ENCODE peak calls at places on chromosome 3, in eight cellular contexts. W, U, D, L, P, B, Z and N are unnamed samples.

GRCh38 chr3:189781384-189781783 is 150.2 kb downstream of the TP63 start:
- DNase-seq in W (no peak), U (no peak), D (no peak), L (no peak), P (no peak), B (no peak), Z (no peak), N (no peak)

GRCh38 chr3:194148383-194148782 is 12.4 kb downstream of the HES1 start:
- DNase-seq in W (no peak), U (no peak), D (no peak), L (no peak), P (no peak), B (peak), Z (peak), N (no peak)

GRCh38 chr3:148513066-148513671 is 184.5 kb upstream of the AGTR1 start:
- DNase-seq in W (no peak), U (no peak), D (no peak), L (no peak), P (no peak), B (no peak), Z (no peak), N (no peak)

GRCh38 chr3:157280786-157281185 is 120.8 kb upstream of the CCNL1 start:
- DNase-seq in W (no peak), U (no peak), D (no peak), L (no peak), P (no peak), B (no peak), Z (no peak), N (no peak)

GRCh38 chr3:127747751-127748521 is 74.4 kb downstream of the MGLL start:
- DNase-seq in W (peak), U (peak), D (peak), L (no peak), P (no peak), B (no peak), Z (peak), N (peak)

GRCh38 chr3:190596341-190597285 is 82.7 kb downstream of the IL1RAP start:
- DNase-seq in W (no peak), U (no peak), D (no peak), L (no peak), P (no peak), B (no peak), Z (no peak), N (no peak)

GRCh38 chr3:171970301-171970788 is 69.0 kb upstream of the FNDC3B start:
- DNase-seq in W (no peak), U (no peak), D (no peak), L (no peak), P (no peak), B (no peak), Z (no peak), N (no peak)

GRCh38 chr3:62567097-62568021 is 194.0 kb upstream of the FEZF2 start:
- DNase-seq in W (no peak), U (peak), D (no peak), L (no peak), P (no peak), B (peak), Z (no peak), N (peak)

GRCh38 chr3:35322070-35322469 is 317.3 kb upstream of the ARPP21 start:
- DNase-seq in W (no peak), U (no peak), D (no peak), L (no peak), P (no peak), B (no peak), Z (no peak), N (no peak)

GRCh38 chr3:122268257-122269024 is 56.6 kb upstream of the CSTA start:
- DNase-seq in W (no peak), U (no peak), D (no peak), L (no peak), P (no peak), B (no peak), Z (no peak), N (no peak)

GRCh38 chr3:194953291-194953690 is 267.6 kb downstream of the FAM43A start:
- DNase-seq in W (no peak), U (no peak), D (no peak), L (no peak), P (no peak), B (no peak), Z (no peak), N (no peak)

GRCh38 chr3:161914703-161915102 is 418.1 kb downstream of the OTOL1 start:
- DNase-seq in W (no peak), U (peak), D (peak), L (no peak), P (no peak), B (no peak), Z (no peak), N (peak)

GRCh38 chr3:35639251-35640185 is at the start of gene ARPP21:
- DNase-seq in W (peak), U (peak), D (no peak), L (peak), P (no peak), B (no peak), Z (no peak), N (no peak)

GRCh38 chr3:168307893-168308292 is 212.2 kb upstream of the GOLIM4 start:
- DNase-seq in W (no peak), U (no peak), D (no peak), L (no peak), P (no peak), B (no peak), Z (no peak), N (no peak)

GRCh38 chr3:188432826-188433525 is 279.0 kb downstream of the LPP start:
- DNase-seq in W (no peak), U (peak), D (no peak), L (no peak), P (no peak), B (peak), Z (peak), N (peak)

GRCh38 chr3:112653209-112653871 is 12.4 kb upstream of the CCDC80 start:
- DNase-seq in W (peak), U (no peak), D (no peak), L (no peak), P (no peak), B (no peak), Z (no peak), N (no peak)

GRCh38 chr3:135922903-135923250 is 42.7 kb upstream of the PPP2R3A start:
- DNase-seq in W (no peak), U (no peak), D (no peak), L (no peak), P (no peak), B (no peak), Z (no peak), N (no peak)

GRCh38 chr3:77281721-77282120 is 241.8 kb downstream of the ROBO2 start:
- DNase-seq in W (no peak), U (no peak), D (no peak), L (peak), P (no peak), B (no peak), Z (no peak), N (no peak)

GRCh38 chr3:175338775-175339535 is 479.8 kb downstream of the NAALADL2 start:
- DNase-seq in W (peak), U (no peak), D (peak), L (no peak), P (no peak), B (no peak), Z (peak), N (no peak)

GRCh38 chr3:101780661-101781060 is 1.6 kb downstream of the NXPE3 start:
- DNase-seq in W (peak), U (peak), D (no peak), L (no peak), P (no peak), B (peak), Z (no peak), N (peak)

GRCh38 chr3:127135241-127136023 is 57.5 kb upstream of the PRR23E start:
- DNase-seq in W (no peak), U (peak), D (no peak), L (peak), P (no peak), B (peak), Z (no peak), N (peak)

GRCh38 chr3:10459954-10460754 is 45.2 kb downstream of the ATP2B2 start:
- DNase-seq in W (peak), U (peak), D (peak), L (no peak), P (no peak), B (peak), Z (peak), N (peak)

GRCh38 chr3:186381424-186382216 is 19.6 kb upstream of the DGKG start:
- DNase-seq in W (no peak), U (no peak), D (peak), L (no peak), P (no peak), B (no peak), Z (no peak), N (no peak)

GRCh38 chr3:134471521-134472193 is 14.1 kb downstream of the ANAPC13 start:
- DNase-seq in W (peak), U (no peak), D (no peak), L (no peak), P (no peak), B (no peak), Z (no peak), N (no peak)

GRCh38 chr3:194745427-194746184 is 59.9 kb downstream of the FAM43A start:
- DNase-seq in W (no peak), U (no peak), D (no peak), L (no peak), P (no peak), B (no peak), Z (no peak), N (no peak)

GRCh38 chr3:185283374-185283935 is 29.6 kb upstream of the EHHADH start:
- DNase-seq in W (peak), U (no peak), D (no peak), L (no peak), P (no peak), B (no peak), Z (no peak), N (no peak)

GRCh38 chr3:125351814-125352456 is 23.2 kb downstream of the ZNF148 start:
- DNase-seq in W (no peak), U (no peak), D (no peak), L (no peak), P (no peak), B (no peak), Z (no peak), N (no peak)

GRCh38 chr3:134879991-134880390 is 84.9 kb downstream of the EPHB1 start:
- DNase-seq in W (no peak), U (no peak), D (no peak), L (no peak), P (no peak), B (no peak), Z (no peak), N (no peak)

GRCh38 chr3:195147649-195148121 is 123.3 kb downstream of the XXYLT1 start:
- DNase-seq in W (no peak), U (no peak), D (peak), L (no peak), P (no peak), B (no peak), Z (peak), N (peak)

GRCh38 chr3:158789592-158789991 is 12.3 kb upstream of the MFSD1 start:
- DNase-seq in W (no peak), U (peak), D (peak), L (no peak), P (no peak), B (no peak), Z (no peak), N (no peak)

GRCh38 chr3:183650554-183650953 is 15.1 kb downstream of the KLHL24 start:
- DNase-seq in W (no peak), U (no peak), D (no peak), L (no peak), P (no peak), B (no peak), Z (no peak), N (no peak)

GRCh38 chr3:140828585-140828984 is 113.1 kb upstream of the SLC25A36 start:
- DNase-seq in W (no peak), U (no peak), D (no peak), L (no peak), P (no peak), B (no peak), Z (no peak), N (no peak)

GRCh38 chr3:13039286-13039896 is 33.8 kb downstream of the IQSEC1 start:
- DNase-seq in W (no peak), U (no peak), D (no peak), L (no peak), P (no peak), B (no peak), Z (no peak), N (no peak)

GRCh38 chr3:63961891-63962290 is 49.7 kb upstream of the SCAANT1 start:
- DNase-seq in W (peak), U (no peak), D (no peak), L (no peak), P (no peak), B (no peak), Z (no peak), N (no peak)

GRCh38 chr3:64861684-64862083 is 173.9 kb upstream of the ADAMTS9 start:
- DNase-seq in W (no peak), U (no peak), D (no peak), L (no peak), P (no peak), B (no peak), Z (no peak), N (no peak)

GRCh38 chr3:15858547-15859506 is 61.0 kb upstream of the ANKRD28 start:
- DNase-seq in W (peak), U (peak), D (peak), L (peak), P (peak), B (peak), Z (peak), N (peak)

GRCh38 chr3:177725165-177725564 is 527.9 kb upstream of the TBL1XR1 start:
- DNase-seq in W (no peak), U (no peak), D (no peak), L (no peak), P (no peak), B (no peak), Z (no peak), N (no peak)

GRCh38 chr3:192875971-192876565 is 41.6 kb downstream of the MB21D2 start:
- DNase-seq in W (no peak), U (no peak), D (no peak), L (no peak), P (no peak), B (no peak), Z (no peak), N (no peak)

GRCh38 chr3:192881159-192881786 is 36.4 kb downstream of the MB21D2 start:
- DNase-seq in W (no peak), U (no peak), D (no peak), L (no peak), P (no peak), B (no peak), Z (no peak), N (no peak)

GRCh38 chr3:192883512-192883911 is 34.1 kb downstream of the MB21D2 start:
- DNase-seq in W (no peak), U (no peak), D (no peak), L (no peak), P (no peak), B (no peak), Z (no peak), N (no peak)

GRCh38 chr3:192878374-192878773 is 39.3 kb downstream of the MB21D2 start:
- DNase-seq in W (no peak), U (no peak), D (no peak), L (no peak), P (no peak), B (no peak), Z (no peak), N (no peak)

GRCh38 chr3:192879346-192880031 is 38.2 kb downstream of the MB21D2 start:
- DNase-seq in W (peak), U (no peak), D (no peak), L (no peak), P (no peak), B (peak), Z (no peak), N (peak)
- H3K4me3 ChIP-seq in W (peak), U (no peak), D (no peak), L (no peak), P (no peak), B (peak), Z (no peak), N (no peak)

GRCh38 chr3:138459619-138460535 is 25.5 kb downstream of the ESYT3 start:
- DNase-seq in W (no peak), U (peak), D (no peak), L (peak), P (no peak), B (no peak), Z (no peak), N (no peak)
- TF ChIP-seq POLR2A in W (no peak), U (no peak), D (no peak), L (no peak), P (no peak), B (no peak), Z (no peak), N (no peak)

DNA sequence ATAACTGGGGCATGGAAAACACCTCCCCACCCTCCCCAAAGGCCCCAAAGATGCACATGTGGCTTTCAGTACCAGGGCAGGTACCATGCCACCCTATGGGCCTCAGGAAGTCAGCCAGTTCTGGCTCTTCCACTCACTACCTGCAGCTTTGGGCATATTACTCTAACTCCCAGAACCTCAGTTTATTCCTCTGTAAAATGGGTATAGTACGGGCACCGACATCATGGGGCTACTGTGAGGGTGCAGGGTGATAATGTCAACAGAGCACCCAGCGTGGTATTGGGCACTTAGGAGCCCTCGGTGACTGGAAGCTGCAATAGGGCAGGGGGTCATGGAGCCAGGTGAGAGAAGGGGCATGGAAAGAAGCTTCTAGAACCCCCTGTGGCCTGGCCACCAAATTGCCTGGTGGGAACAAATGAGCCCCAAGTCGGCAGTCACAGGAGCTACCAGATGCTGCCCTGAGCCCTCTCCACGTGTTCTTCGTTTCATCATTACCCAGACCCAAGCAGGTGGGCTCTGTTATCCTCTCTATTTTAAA is 512.1 kb downstream of the SHQ1 start:
- DNase-seq in W (no peak), U (no peak), D (no peak), L (no peak), P (no peak), B (no peak), Z (no peak), N (no peak)
- H3K4me3 ChIP-seq in W (no peak), U (no peak), D (no peak), L (no peak), P (no peak), B (no peak), Z (no peak), N (no peak)

GRCh38 chr3:46712191-46713047 is 5.2 kb downstream of the PRSS50 start:
- DNase-seq in W (no peak), U (no peak), D (peak), L (no peak), P (no peak), B (no peak), Z (no peak), N (peak)

GRCh38 chr3:46713048-46713897 is 4.4 kb downstream of the PRSS50 start:
- DNase-seq in W (no peak), U (no peak), D (peak), L (no peak), P (no peak), B (no peak), Z (no peak), N (peak)

GRCh38 chr3:46714728-46715506 is 2.8 kb downstream of the PRSS50 start:
- DNase-seq in W (no peak), U (peak), D (no peak), L (no peak), P (no peak), B (no peak), Z (no peak), N (no peak)

GRCh38 chr3:46715507-46716175 is 2.0 kb downstream of the PRSS50 start:
- DNase-seq in W (no peak), U (peak), D (no peak), L (no peak), P (no peak), B (no peak), Z (peak), N (no peak)

DNA sequence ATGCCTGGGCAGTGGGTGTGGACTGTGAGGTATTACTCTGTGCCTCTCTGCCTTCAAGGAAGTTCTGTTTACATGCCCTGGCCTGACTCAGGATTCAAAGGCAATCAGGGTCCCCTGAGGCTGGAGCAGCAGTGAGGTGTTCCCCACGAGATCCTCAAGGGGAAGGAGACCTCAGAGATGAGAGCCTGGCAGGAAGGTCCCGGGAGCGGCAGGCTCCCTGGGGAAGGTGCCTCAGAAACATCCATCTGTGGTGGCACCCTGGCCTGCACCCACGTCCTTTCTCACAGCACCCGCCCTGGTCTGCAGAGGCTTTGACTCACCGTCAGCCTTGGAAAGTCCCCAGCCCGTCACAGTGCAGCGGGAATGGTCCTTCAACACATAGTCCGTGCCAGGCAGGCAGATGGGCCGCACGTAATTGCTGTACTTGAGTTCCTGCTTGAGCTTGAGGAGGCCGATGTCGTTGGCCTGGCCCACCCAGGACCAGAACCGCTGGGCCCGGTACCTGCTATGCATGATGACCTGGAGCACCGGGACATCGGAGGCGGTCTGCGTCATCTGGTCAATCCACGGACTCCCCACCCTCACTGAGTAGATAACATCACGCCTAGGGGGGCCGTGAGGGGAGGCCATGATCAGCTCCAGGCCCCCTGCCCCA is 3.6 kb downstream of the PRSS50 start:
- DNase-seq in W (no peak), U (peak), D (no peak), L (no peak), P (no peak), B (peak), Z (peak), N (no peak)
- TF ChIP-seq POLR2A in W (no peak), U (no peak), D (no peak), L (no peak), P (no peak), B (no peak), Z (no peak), N (no peak)

GRCh38 chr3:139302084-139302800 is 41.6 kb upstream of the MRPS22 start:
- DNase-seq in W (peak), U (no peak), D (no peak), L (no peak), P (no peak), B (peak), Z (no peak), N (peak)
- H3K4me3 ChIP-seq in W (no peak), U (no peak), D (no peak), L (no peak), P (no peak), B (no peak), Z (no peak), N (no peak)